ENCODE peak calls at places on chromosomes 2 and 18, in nine cellular contexts. M is EL, W is GM18507, K is ovary, G is astrocyte of the hippocampus, X is fibroblast of lung, D is GM13976, O is NCI-H2081, A is germinal center. R is an unnamed sample.

GRCh38 chr2:235398321-235398720 is 95.5 kb upstream of the AGAP1 start:
- DNase-seq in M (no peak), W (no peak), K (no peak), G (no peak), X (no peak), D (no peak), O (no peak), A (no peak), R (no peak)

GRCh38 chr2:187985923-187986322 is 305.8 kb upstream of the GULP1 start:
- DNase-seq in M (no peak), W (no peak), K (no peak), G (peak), X (peak), D (no peak), O (peak), A (no peak), R (no peak)

GRCh38 chr2:126586321-126586720 is 69.6 kb upstream of the GYPC start:
- DNase-seq in M (no peak), W (no peak), K (no peak), G (no peak), X (no peak), D (no peak), O (no peak), A (no peak), R (no peak)

GRCh38 chr2:108615480-108616090 is 81.3 kb downstream of the LIMS1 start:
- DNase-seq in M (no peak), W (no peak), K (no peak), G (no peak), X (no peak), D (no peak), O (peak), A (no peak), R (no peak)

GRCh38 chr2:97868986-97869721 is 126.6 kb downstream of the TMEM131 start:
- DNase-seq in M (peak), W (no peak), K (no peak), G (peak), X (peak), D (no peak), O (no peak), A (no peak), R (peak)

GRCh38 chr2:218039171-218039570 is 29.9 kb upstream of the RUFY4 start:
- DNase-seq in M (no peak), W (no peak), K (no peak), G (peak), X (no peak), D (no peak), O (no peak), A (no peak), R (no peak)

GRCh38 chr2:225027061-225027762 is 15.1 kb downstream of the DOCK10 start:
- DNase-seq in M (no peak), W (no peak), K (no peak), G (no peak), X (no peak), D (no peak), O (no peak), A (no peak), R (no peak)

GRCh38 chr18:58042826-58043362 is 1.1 kb upstream of the NEDD4L start:
- DNase-seq in M (no peak), W (no peak), K (no peak), G (peak), X (no peak), D (no peak), O (no peak), A (peak), R (no peak)

GRCh38 chr2:69724540-69725159 is 17.3 kb upstream of the ANXA4 start:
- DNase-seq in M (peak), W (peak), K (peak), G (peak), X (peak), D (peak), O (peak), A (peak), R (peak)

GRCh38 chr2:238097201-238097987 is 2.7 kb upstream of the ESPNL start:
- DNase-seq in M (no peak), W (no peak), K (no peak), G (no peak), X (no peak), D (peak), O (no peak), A (no peak), R (no peak)

GRCh38 chr2:229417176-229417575 is 146.1 kb upstream of the PID1 start:
- DNase-seq in M (no peak), W (no peak), K (peak), G (no peak), X (peak), D (no peak), O (no peak), A (no peak), R (no peak)

GRCh38 chr2:224405412-224405811 is 3.5 kb upstream of the FAM124B start:
- DNase-seq in M (no peak), W (no peak), K (no peak), G (no peak), X (no peak), D (no peak), O (no peak), A (no peak), R (no peak)

GRCh38 chr2:179304424-179304823 is 39.8 kb upstream of the SESTD1 start:
- DNase-seq in M (no peak), W (no peak), K (no peak), G (no peak), X (no peak), D (no peak), O (no peak), A (no peak), R (no peak)

GRCh38 chr18:33761363-33761762 is 183.3 kb downstream of the ASXL3 start:
- DNase-seq in M (no peak), W (no peak), K (no peak), G (peak), X (peak), D (no peak), O (peak), A (no peak), R (peak)

GRCh38 chr2:42967959-42968674 is 175.7 kb upstream of the HAAO start:
- DNase-seq in M (peak), W (no peak), K (peak), G (no peak), X (peak), D (no peak), O (no peak), A (no peak), R (peak)

GRCh38 chr2:131094655-131095281 is 1.5 kb upstream of the FAM168B start:
- DNase-seq in M (no peak), W (no peak), K (no peak), G (peak), X (no peak), D (no peak), O (no peak), A (no peak), R (no peak)

R was measured in heart right ventricle.